ENCODE peak calls at places on chromosomes 4 and X, in four cellular contexts. One of them, this sample, is unnamed.

GRCh38 chr4:143250617-143251016 is 65.9 kb downstream of the USP38 start:
- DNase-seq in CD8-positive, alpha-beta memory T cell: no peak
- DNase-seq in neuronal stem cell: no peak
- DNase-seq in coronary artery: no peak
- DNase-seq in this sample: no peak

GRCh38 chr4:141792164-141792563 is 155.8 kb downstream of the IL15 start:
- DNase-seq in neuronal stem cell: no peak
- DNase-seq in CD8-positive, alpha-beta memory T cell: no peak
- DNase-seq in coronary artery: no peak
- DNase-seq in this sample: no peak

GRCh38 chrX:35890699-35891098 is 28.8 kb upstream of the CFAP47 start:
- DNase-seq in coronary artery: no peak
- DNase-seq in CD8-positive, alpha-beta memory T cell: no peak
- DNase-seq in neuronal stem cell: peak
- DNase-seq in this sample: peak

GRCh38 chrX:14359316-14359715 is 170.0 kb upstream of the GLRA2 start:
- DNase-seq in neuronal stem cell: no peak
- DNase-seq in CD8-positive, alpha-beta memory T cell: no peak
- DNase-seq in coronary artery: no peak
- DNase-seq in this sample: no peak

GRCh38 chr4:110680217-110680616 is 57.3 kb upstream of the PITX2 start:
- DNase-seq in CD8-positive, alpha-beta memory T cell: no peak
- DNase-seq in neuronal stem cell: no peak
- DNase-seq in coronary artery: no peak
- DNase-seq in this sample: no peak

GRCh38 chr4:7384929-7385890 is 49.5 kb downstream of the PSAPL1 start:
- DNase-seq in neuronal stem cell: no peak
- DNase-seq in CD8-positive, alpha-beta memory T cell: no peak
- DNase-seq in coronary artery: no peak
- DNase-seq in this sample: peak

GRCh38 chr4:58138786-58139185 is 1028.6 kb upstream of the IGFBP7 start:
- DNase-seq in coronary artery: no peak
- DNase-seq in CD8-positive, alpha-beta memory T cell: no peak
- DNase-seq in neuronal stem cell: no peak
- DNase-seq in this sample: no peak

GRCh38 chrX:136397001-136397400 is 90.7 kb upstream of the BRS3 start:
- DNase-seq in neuronal stem cell: no peak
- DNase-seq in coronary artery: no peak
- DNase-seq in CD8-positive, alpha-beta memory T cell: no peak
- DNase-seq in this sample: no peak

GRCh38 chr4:100816646-100817045 is 298.8 kb upstream of the EMCN start:
- DNase-seq in coronary artery: no peak
- DNase-seq in CD8-positive, alpha-beta memory T cell: no peak
- DNase-seq in neuronal stem cell: no peak
- DNase-seq in this sample: no peak

GRCh38 chr4:122784261-122784660 is 42.4 kb upstream of the FGF2 start:
- DNase-seq in coronary artery: no peak
- DNase-seq in CD8-positive, alpha-beta memory T cell: no peak
- DNase-seq in neuronal stem cell: no peak
- DNase-seq in this sample: no peak

GRCh38 chr4:244471-244870 is 60.8 kb downstream of the ZNF732 start:
- DNase-seq in CD8-positive, alpha-beta memory T cell: peak
- DNase-seq in coronary artery: no peak
- DNase-seq in neuronal stem cell: no peak
- DNase-seq in this sample: peak

GRCh38 chr4:76657443-76657842 is 222.4 kb downstream of the SHROOM3 start:
- DNase-seq in neuronal stem cell: no peak
- DNase-seq in CD8-positive, alpha-beta memory T cell: no peak
- DNase-seq in coronary artery: no peak
- DNase-seq in this sample: no peak

GRCh38 chr4:105243446-105243845 is 96.8 kb downstream of the TET2 start:
- DNase-seq in neuronal stem cell: no peak
- DNase-seq in coronary artery: no peak
- DNase-seq in CD8-positive, alpha-beta memory T cell: no peak
- DNase-seq in this sample: peak

GRCh38 chrX:86407371-86407770 is 259.1 kb downstream of the DACH2 start:
- DNase-seq in neuronal stem cell: no peak
- DNase-seq in coronary artery: no peak
- DNase-seq in CD8-positive, alpha-beta memory T cell: no peak
- DNase-seq in this sample: no peak

GRCh38 chr4:174105202-174105601 is 178.3 kb downstream of the FBXO8 start:
- DNase-seq in coronary artery: no peak
- DNase-seq in neuronal stem cell: no peak
- DNase-seq in CD8-positive, alpha-beta memory T cell: no peak
- DNase-seq in this sample: no peak

GRCh38 chr4:38867478-38868054 is at the start of gene FAM114A1:
- DNase-seq in neuronal stem cell: peak
- DNase-seq in CD8-positive, alpha-beta memory T cell: no peak
- DNase-seq in coronary artery: peak
- DNase-seq in this sample: peak

GRCh38 chrX:41923925-41924693 is 755 bp upstream of the CASK start:
- DNase-seq in CD8-positive, alpha-beta memory T cell: peak
- DNase-seq in neuronal stem cell: no peak
- DNase-seq in coronary artery: no peak
- DNase-seq in this sample: peak

GRCh38 chr4:124484940-124485339 is 227.6 kb downstream of the ANKRD50 start:
- DNase-seq in CD8-positive, alpha-beta memory T cell: no peak
- DNase-seq in neuronal stem cell: no peak
- DNase-seq in coronary artery: no peak
- DNase-seq in this sample: no peak

GRCh38 chr4:36349904-36350554 is 68.6 kb downstream of the DTHD1 start:
- DNase-seq in coronary artery: no peak
- DNase-seq in neuronal stem cell: no peak
- DNase-seq in CD8-positive, alpha-beta memory T cell: no peak
- DNase-seq in this sample: no peak

GRCh38 chr4:54231419-54232150 is 2.5 kb downstream of the PDGFRA start:
- DNase-seq in coronary artery: peak
- DNase-seq in CD8-positive, alpha-beta memory T cell: no peak
- DNase-seq in neuronal stem cell: peak
- DNase-seq in this sample: peak

GRCh38 chr4:8688908-8689445 is 96.4 kb downstream of the CPZ start:
- DNase-seq in CD8-positive, alpha-beta memory T cell: no peak
- DNase-seq in neuronal stem cell: no peak
- DNase-seq in coronary artery: peak
- DNase-seq in this sample: peak

GRCh38 chr4:57191523-57192034 is 81.4 kb upstream of the IGFBP7 start:
- DNase-seq in neuronal stem cell: no peak
- DNase-seq in coronary artery: no peak
- DNase-seq in CD8-positive, alpha-beta memory T cell: no peak
- DNase-seq in this sample: peak

GRCh38 chrX:126164689-126165400 is 1.2 kb downstream of the DCAF12L2 start:
- DNase-seq in coronary artery: no peak
- DNase-seq in CD8-positive, alpha-beta memory T cell: no peak
- DNase-seq in neuronal stem cell: no peak
- DNase-seq in this sample: no peak

GRCh38 chrX:11949291-11949690 is 189.0 kb upstream of the FRMPD4 start:
- DNase-seq in coronary artery: no peak
- DNase-seq in neuronal stem cell: no peak
- DNase-seq in CD8-positive, alpha-beta memory T cell: no peak
- DNase-seq in this sample: no peak

GRCh38 chr4:122914292-122914904 is 8.0 kb downstream of the NUDT6 start:
- DNase-seq in coronary artery: no peak
- DNase-seq in CD8-positive, alpha-beta memory T cell: no peak
- DNase-seq in neuronal stem cell: no peak
- DNase-seq in this sample: no peak

GRCh38 chr4:7761312-7761711 is 178.3 kb downstream of the AFAP1 start:
- DNase-seq in CD8-positive, alpha-beta memory T cell: no peak
- DNase-seq in coronary artery: no peak
- DNase-seq in neuronal stem cell: no peak
- DNase-seq in this sample: no peak

GRCh38 chr4:112532267-112532666 is 16.3 kb upstream of the NEUROG2 start:
- DNase-seq in coronary artery: no peak
- DNase-seq in neuronal stem cell: no peak
- DNase-seq in CD8-positive, alpha-beta memory T cell: no peak
- DNase-seq in this sample: no peak

GRCh38 chr4:89994176-89994873 is 99.7 kb downstream of the MMRN1 start:
- DNase-seq in coronary artery: no peak
- DNase-seq in neuronal stem cell: no peak
- DNase-seq in CD8-positive, alpha-beta memory T cell: no peak
- DNase-seq in this sample: no peak

GRCh38 chrX:115268421-115268820 is 21.1 kb upstream of the LUZP4 start:
- DNase-seq in coronary artery: no peak
- DNase-seq in neuronal stem cell: no peak
- DNase-seq in CD8-positive, alpha-beta memory T cell: no peak
- DNase-seq in this sample: peak

GRCh38 chrX:16963216-16963615 is 16.8 kb downstream of the REPS2 start:
- DNase-seq in CD8-positive, alpha-beta memory T cell: no peak
- DNase-seq in coronary artery: no peak
- DNase-seq in neuronal stem cell: no peak
- DNase-seq in this sample: no peak

GRCh38 chrX:83501003-83501402 is 7.1 kb upstream of the POU3F4 start:
- DNase-seq in CD8-positive, alpha-beta memory T cell: no peak
- DNase-seq in neuronal stem cell: no peak
- DNase-seq in coronary artery: no peak
- DNase-seq in this sample: no peak

GRCh38 chrX:68672581-68673318 is 25.3 kb downstream of the STARD8 start:
- DNase-seq in neuronal stem cell: no peak
- DNase-seq in coronary artery: no peak
- DNase-seq in CD8-positive, alpha-beta memory T cell: no peak
- DNase-seq in this sample: no peak

GRCh38 chr4:100367451-100367850 is 150.4 kb downstream of the EMCN start:
- DNase-seq in coronary artery: no peak
- DNase-seq in CD8-positive, alpha-beta memory T cell: no peak
- DNase-seq in neuronal stem cell: no peak
- DNase-seq in this sample: no peak

GRCh38 chr4:86367577-86367976 is 7.7 kb upstream of the MAPK10 start:
- DNase-seq in CD8-positive, alpha-beta memory T cell: no peak
- DNase-seq in neuronal stem cell: no peak
- DNase-seq in coronary artery: no peak
- DNase-seq in this sample: no peak

GRCh38 chrX:69323786-69324720 is 158.8 kb upstream of the PJA1 start:
- DNase-seq in CD8-positive, alpha-beta memory T cell: no peak
- DNase-seq in neuronal stem cell: no peak
- DNase-seq in coronary artery: no peak
- DNase-seq in this sample: peak

GRCh38 chr4:155383541-155383940 is 6.8 kb upstream of the MAP9 start:
- DNase-seq in neuronal stem cell: no peak
- DNase-seq in CD8-positive, alpha-beta memory T cell: no peak
- DNase-seq in coronary artery: no peak
- DNase-seq in this sample: no peak

DNA sequence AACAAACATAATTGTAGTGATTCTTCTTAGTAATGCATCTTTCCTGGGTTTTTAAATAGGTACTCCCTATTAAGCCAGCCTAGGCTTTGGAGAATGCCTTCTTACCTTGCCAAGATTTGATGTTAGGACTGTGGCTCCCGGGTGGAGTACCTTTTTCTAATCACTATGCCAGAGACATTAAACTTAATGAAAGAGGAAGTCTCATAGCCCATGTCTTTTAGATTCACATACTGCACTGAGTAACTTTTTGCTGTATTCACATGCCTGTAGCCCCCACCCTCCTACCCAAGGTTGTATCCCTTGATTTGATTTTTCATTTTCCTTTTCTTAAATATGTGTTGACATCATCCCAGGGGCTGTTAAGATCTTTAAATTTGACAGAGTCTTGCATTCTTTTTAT is 104.2 kb upstream of the TLR2 start:
- DNase-seq in CD8-positive, alpha-beta memory T cell: no peak
- DNase-seq in neuronal stem cell: no peak
- DNase-seq in coronary artery: no peak
- DNase-seq in this sample: no peak
- H3K4me3 ChIP-seq in CD8-positive, alpha-beta memory T cell: no peak
- H3K4me3 ChIP-seq in neuronal stem cell: no peak
- H3K4me3 ChIP-seq in coronary artery: no peak
- H3K4me3 ChIP-seq in this sample: no peak

GRCh38 chrX:129779747-129780146 is at the start of gene SASH3:
- DNase-seq in CD8-positive, alpha-beta memory T cell: peak
- DNase-seq in coronary artery: no peak
- DNase-seq in neuronal stem cell: no peak
- DNase-seq in this sample: no peak
- H3K4me3 ChIP-seq in CD8-positive, alpha-beta memory T cell: peak
- H3K4me3 ChIP-seq in coronary artery: peak
- H3K4me3 ChIP-seq in neuronal stem cell: no peak
- H3K4me3 ChIP-seq in this sample: no peak

DNA sequence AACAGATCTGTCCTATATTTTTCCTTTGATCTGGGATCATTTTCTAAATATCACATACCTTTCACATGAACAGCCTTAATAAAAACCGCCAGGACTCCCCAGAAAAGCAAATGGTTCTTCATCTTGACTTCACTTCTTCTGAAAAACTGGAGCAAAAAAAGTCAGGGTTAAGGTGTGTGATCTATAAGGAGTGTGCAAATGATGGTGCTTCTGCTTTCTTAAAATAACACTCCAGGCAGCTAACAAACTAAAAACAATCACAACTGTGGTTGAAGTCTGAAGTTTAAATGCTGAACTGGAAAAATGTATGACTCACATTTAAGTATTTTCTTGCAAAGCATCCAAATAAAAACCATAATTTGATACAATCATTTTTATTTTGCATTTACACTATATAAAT is at the start of gene JCHAIN:
- DNase-seq in neuronal stem cell: no peak
- DNase-seq in coronary artery: no peak
- DNase-seq in CD8-positive, alpha-beta memory T cell: no peak
- DNase-seq in this sample: no peak
- H3K4me3 ChIP-seq in neuronal stem cell: no peak
- H3K4me3 ChIP-seq in coronary artery: no peak
- H3K4me3 ChIP-seq in CD8-positive, alpha-beta memory T cell: no peak
- H3K4me3 ChIP-seq in this sample: no peak

DNA sequence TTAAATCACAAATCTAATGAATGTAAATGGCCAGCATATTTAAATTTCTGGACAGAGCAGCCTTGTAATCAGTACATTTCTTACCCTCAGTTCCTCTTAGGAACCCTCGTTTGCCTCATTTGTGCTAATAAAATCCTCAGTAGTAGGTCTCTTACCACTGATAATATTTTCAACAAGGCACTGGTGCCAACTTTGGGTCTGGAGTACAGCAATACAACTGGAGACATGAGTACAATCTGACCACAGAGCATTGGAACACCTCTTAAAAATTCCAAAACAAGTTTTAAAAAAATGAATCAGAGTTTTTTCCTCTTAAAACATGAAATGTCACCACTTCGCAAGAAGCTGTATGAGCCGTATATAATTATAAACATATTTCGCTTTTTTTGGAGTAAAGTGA is 211.1 kb downstream of the CPEB2 start:
- DNase-seq in neuronal stem cell: no peak
- DNase-seq in coronary artery: no peak
- DNase-seq in CD8-positive, alpha-beta memory T cell: no peak
- DNase-seq in this sample: no peak
- H3K4me3 ChIP-seq in neuronal stem cell: no peak
- H3K4me3 ChIP-seq in coronary artery: no peak
- H3K4me3 ChIP-seq in CD8-positive, alpha-beta memory T cell: no peak
- H3K4me3 ChIP-seq in this sample: no peak

DNA sequence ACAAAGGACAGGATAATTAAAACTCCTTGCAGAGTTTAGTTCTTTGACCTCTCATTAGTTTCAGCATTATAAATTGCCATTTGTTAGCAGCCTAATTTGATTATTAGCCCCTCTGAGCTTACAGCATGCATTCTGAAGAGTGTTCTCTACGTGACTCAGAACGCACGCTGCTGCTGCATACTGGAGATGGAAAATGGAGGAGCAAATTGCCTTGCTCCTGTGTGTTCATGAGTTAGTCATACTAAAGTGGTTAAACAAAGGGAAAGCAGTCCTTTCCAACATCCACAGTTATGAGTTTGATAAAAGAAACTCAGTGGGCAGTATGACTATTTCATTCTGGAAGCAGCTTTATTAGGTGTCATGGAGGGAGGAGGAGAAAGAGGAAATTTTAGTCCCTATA is 922.5 kb downstream of the RPA4 start:
- DNase-seq in coronary artery: no peak
- DNase-seq in neuronal stem cell: no peak
- DNase-seq in CD8-positive, alpha-beta memory T cell: no peak
- DNase-seq in this sample: no peak
- H3K4me3 ChIP-seq in coronary artery: no peak
- H3K4me3 ChIP-seq in neuronal stem cell: no peak
- H3K4me3 ChIP-seq in CD8-positive, alpha-beta memory T cell: no peak
- H3K4me3 ChIP-seq in this sample: no peak